ENCODE peak calls at places on chromosomes 6 and 20, in six cellular contexts. X is left ventricle myocardium inferior; B is CD8-positive, alpha-beta T cell; O is endothelial cell; H is heart right ventricle; V is omental fat pad. G is an unnamed sample.

GRCh38 chr6:111609827-111610526 is 4.3 kb upstream of the TRAF3IP2 start:
- DNase-seq in H (no peak), O (no peak), B (no peak), V (no peak), X (no peak), G (no peak)

GRCh38 chr6:158488065-158488464 is 71.8 kb upstream of the TMEM181 start:
- DNase-seq in V (no peak), H (no peak), X (no peak), O (no peak), B (no peak), G (peak)

GRCh38 chr6:32666420-32667300 is at the start of gene HLA-DQB1:
- DNase-seq in B (peak), X (no peak), H (peak), O (peak), V (no peak), G (peak)

GRCh38 chr6:75546401-75546800 is 52.8 kb upstream of the FILIP1 start:
- DNase-seq in V (no peak), X (no peak), H (no peak), B (no peak), O (no peak), G (peak)

GRCh38 chr6:144012534-144012933 is 4.5 kb upstream of the PLAGL1 start:
- DNase-seq in B (no peak), O (no peak), V (no peak), X (no peak), H (no peak), G (no peak)

GRCh38 chr20:35582741-35583404 is 32.8 kb upstream of the SPAG4 start:
- DNase-seq in V (no peak), B (no peak), H (no peak), X (no peak), O (no peak), G (no peak)

GRCh38 chr6:138162104-138162946 is 586 bp downstream of the ARFGEF3 start:
- DNase-seq in H (no peak), V (no peak), X (no peak), O (peak), B (no peak), G (no peak)

GRCh38 chr6:170018422-170019258 is 267.2 kb downstream of the ERMARD start:
- DNase-seq in B (no peak), O (no peak), V (no peak), X (no peak), H (no peak), G (no peak)

GRCh38 chr6:144379356-144379755 is 94.2 kb downstream of the UTRN start:
- DNase-seq in V (no peak), H (no peak), O (no peak), B (no peak), X (no peak), G (peak)

GRCh38 chr6:68951350-68951749 is 316.3 kb downstream of the ADGRB3 start:
- DNase-seq in B (no peak), V (no peak), X (no peak), O (no peak), H (no peak), G (no peak)

GRCh38 chr6:74447013-74447412 is 751.0 kb downstream of the CD109 start:
- DNase-seq in O (no peak), V (no peak), X (no peak), B (no peak), H (no peak), G (peak)

GRCh38 chr6:134689177-134689576 is 260.7 kb downstream of the ALDH8A1 start:
- DNase-seq in V (no peak), X (peak), O (no peak), H (peak), B (no peak), G (no peak)

GRCh38 chr6:169536446-169537170 is 165.2 kb downstream of the WDR27 start:
- DNase-seq in B (no peak), H (no peak), O (no peak), X (no peak), V (no peak), G (peak)

GRCh38 chr6:31157543-31158139 is at the start of gene CCHCR1:
- DNase-seq in B (no peak), V (no peak), O (no peak), X (no peak), H (no peak), G (no peak)

DNA sequence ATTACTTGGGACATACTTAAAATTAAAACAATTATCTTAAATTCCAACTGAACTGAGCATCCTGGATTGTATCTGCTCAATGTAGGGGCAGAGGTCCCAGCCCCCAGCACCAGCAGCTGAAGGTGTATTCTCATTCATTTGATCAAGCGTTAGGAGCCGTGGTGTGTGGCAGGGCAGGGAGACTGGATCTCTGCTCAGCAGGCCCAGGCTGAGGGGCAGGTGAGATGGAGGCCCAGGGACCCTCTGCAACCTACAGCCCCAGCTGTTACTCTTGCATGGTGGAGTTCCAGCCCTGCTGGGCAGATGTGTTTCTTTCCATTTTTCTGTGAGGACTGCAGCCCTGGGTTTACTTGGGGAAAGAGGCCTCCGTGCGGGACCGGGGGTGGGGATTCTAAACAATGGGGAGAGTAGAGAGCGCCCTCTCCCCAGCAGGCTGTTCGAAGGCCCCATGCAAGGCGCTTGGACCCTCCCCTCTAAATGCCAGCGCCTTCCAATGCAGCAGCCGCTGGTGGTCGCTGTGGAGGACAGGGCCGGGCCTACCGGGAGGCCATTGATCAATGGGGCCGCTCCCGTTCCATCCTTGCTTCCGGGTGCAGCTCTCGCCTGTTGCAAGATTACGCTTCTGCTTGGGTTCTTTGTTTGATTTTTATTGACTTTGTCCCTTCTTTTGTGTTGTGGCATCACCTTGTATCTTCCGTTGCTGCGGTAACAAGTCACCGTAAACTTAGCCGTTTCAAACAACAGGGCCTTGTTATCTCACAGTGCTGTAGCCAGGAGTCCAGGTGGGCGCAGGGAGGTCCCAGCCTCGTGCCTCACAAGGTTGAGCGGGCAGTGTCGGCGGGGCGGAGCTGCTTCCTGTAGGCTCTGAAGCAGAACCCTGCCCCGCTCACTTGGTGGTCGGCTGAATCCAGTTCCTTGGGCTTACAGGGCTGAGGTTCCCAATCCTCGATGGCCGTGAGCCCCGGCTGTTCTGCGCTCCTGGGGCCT is 134.8 kb upstream of the PHACTR3 start:
- DNase-seq in V (no peak), B (no peak), H (no peak), X (no peak), O (no peak), G (no peak)
- TF ChIP-seq CTCF in V (no peak), B (no peak), H (no peak), X (no peak), O (no peak), G (no peak)

GRCh38 chr6:64732888-64733287 is 974.1 kb downstream of the EYS start:
- DNase-seq in X (no peak), B (no peak), O (no peak), H (no peak), V (no peak), G (peak)
- TF ChIP-seq CTCF in X (no peak), B (no peak), O (no peak), H (no peak), V (no peak), G (peak)

GRCh38 chr20:43442310-43442880 is 15.3 kb upstream of the SRSF6 start:
- DNase-seq in O (no peak), X (no peak), H (no peak), V (no peak), B (no peak), G (peak)
- TF ChIP-seq CTCF in O (no peak), X (no peak), H (no peak), V (no peak), B (no peak), G (peak)

GRCh38 chr6:163427498-163428254 is 13.2 kb downstream of the QKI start:
- DNase-seq in V (no peak), B (no peak), X (no peak), H (no peak), O (no peak), G (peak)
- TF ChIP-seq CTCF in V (no peak), B (no peak), X (peak), H (peak), O (no peak), G (peak)

GRCh38 chr20:6184086-6184485 is 61.3 kb upstream of the FERMT1 start:
- DNase-seq in O (no peak), B (no peak), H (no peak), X (no peak), V (no peak), G (no peak)
- TF ChIP-seq CTCF in O (no peak), B (no peak), H (no peak), X (no peak), V (no peak), G (peak)

GRCh38 chr6:53982361-53983050 is 128.7 kb upstream of the MLIP start:
- DNase-seq in O (no peak), X (no peak), V (no peak), B (no peak), H (no peak), G (no peak)

GRCh38 chr6:53983301-53983700 is 127.9 kb upstream of the MLIP start:
- DNase-seq in X (no peak), V (no peak), B (no peak), O (no peak), H (no peak), G (no peak)

GRCh38 chr6:53984163-53984562 is 127.1 kb upstream of the MLIP start:
- DNase-seq in H (no peak), O (no peak), X (no peak), B (no peak), V (no peak), G (peak)

GRCh38 chr6:53975966-53976610 is 135.2 kb upstream of the MLIP start:
- DNase-seq in B (no peak), O (no peak), V (no peak), H (no peak), X (no peak), G (no peak)

DNA sequence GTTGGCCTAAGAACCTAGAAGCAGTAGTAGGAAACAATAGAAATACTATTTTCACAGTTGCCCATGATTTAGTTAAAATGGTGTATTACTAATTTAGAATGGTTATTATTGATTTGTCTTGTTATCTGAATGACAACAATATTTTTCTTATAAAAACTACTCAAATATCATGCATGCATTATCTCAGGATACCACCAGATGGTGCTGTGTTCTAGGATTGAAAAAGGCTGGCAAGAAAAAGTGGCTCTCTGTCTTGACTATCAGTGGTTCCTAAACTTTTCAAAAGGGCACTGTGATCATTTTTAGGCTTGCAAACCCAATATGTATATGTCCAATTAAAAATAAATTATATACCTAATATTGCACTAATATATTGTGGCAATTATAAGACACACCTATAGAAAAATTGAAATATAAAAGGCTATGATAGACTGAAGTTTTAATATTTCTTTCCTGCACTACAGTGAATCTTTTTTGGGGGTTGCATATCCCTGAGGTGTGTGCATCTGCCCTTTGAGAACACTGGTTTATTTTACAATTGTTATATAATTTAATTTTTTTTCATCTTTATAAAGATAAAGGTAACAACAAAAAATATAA is 131.7 kb upstream of the MLIP start:
- DNase-seq in V (no peak), B (no peak), X (no peak), O (peak), H (no peak), G (peak)
- TF ChIP-seq CTCF in V (no peak), B (peak), X (peak), O (peak), H (peak), G (peak)